ENCODE peak calls at places on chromosomes 16 and 17, in eight cellular contexts. F is GM23248, W is HCT116, I is GM23338, R is neural progenitor cell, H is MM.1S, N is OCI-LY7, X is hepatocyte. A is an unnamed sample.

GRCh38 chr17:27635275-27635823 is 4.4 kb downstream of the LGALS9 start:
- DNase-seq in F (no peak), W (no peak), I (no peak), R (no peak), H (no peak), N (peak; percentile 66), X (no peak), A (no peak)

GRCh38 chr17:18961634-18962493 is 9.9 kb downstream of the SLC5A10 start:
- DNase-seq in F (peak; percentile 79), W (no peak), I (no peak), R (no peak), H (no peak), N (no peak), X (peak; percentile 9), A (no peak)

GRCh38 chr17:2712300-2713043 is 908 bp upstream of the CLUH start:
- DNase-seq in F (no peak), W (no peak), I (peak; percentile 39), R (no peak), H (no peak), N (peak; percentile 30), X (no peak), A (no peak)

GRCh38 chr16:75075688-75076268 is 40.8 kb downstream of the LDHD start:
- DNase-seq in F (no peak), W (no peak), I (no peak), R (no peak), H (no peak), N (peak; percentile 36), X (no peak), A (no peak)

GRCh38 chr16:27275394-27275793 is 6.8 kb upstream of the NSMCE1 start:
- DNase-seq in F (no peak), W (no peak), I (no peak), R (no peak), H (no peak), N (no peak), X (no peak), A (no peak)

GRCh38 chr17:7782237-7782636 is 51.8 kb upstream of the KDM6B start:
- DNase-seq in F (peak; percentile 67), W (no peak), I (no peak), R (no peak), H (no peak), N (no peak), X (no peak), A (peak; percentile 43)

GRCh38 chr17:65182233-65182632 is 45.1 kb downstream of the RGS9 start:
- DNase-seq in F (no peak), W (no peak), I (no peak), R (no peak), H (no peak), N (peak; percentile 65), X (no peak), A (no peak)

GRCh38 chr17:21304091-21304490 is 19.6 kb downstream of the MAP2K3 start:
- DNase-seq in F (no peak), W (no peak), I (no peak), R (no peak), H (no peak), N (no peak), X (peak; percentile 11), A (no peak)

GRCh38 chr17:45668316-45668715 is 115.8 kb upstream of the CRHR1 start:
- DNase-seq in F (no peak), W (no peak), I (no peak), R (no peak), H (no peak), N (no peak), X (no peak), A (no peak)

GRCh38 chr17:32486701-32487459 is at the start of gene CDK5R1:
- DNase-seq in F (peak; percentile 86), W (no peak), I (peak; percentile 84), R (peak; percentile 94), H (peak; percentile 79), N (peak; percentile 53), X (peak; percentile 91), A (peak; percentile 50)

GRCh38 chr17:12302711-12303110 is 282.0 kb downstream of the MAP2K4 start:
- DNase-seq in F (no peak), W (no peak), I (no peak), R (no peak), H (no peak), N (no peak), X (no peak), A (no peak)

GRCh38 chr16:12959072-12959471 is 57.7 kb downstream of the SHISA9 start:
- DNase-seq in F (no peak), W (no peak), I (no peak), R (no peak), H (no peak), N (no peak), X (no peak), A (no peak)

GRCh38 chr17:39861235-39861634 is 2.9 kb downstream of the IKZF3 start:
- DNase-seq in F (no peak), W (no peak), I (no peak), R (no peak), H (peak; percentile 46), N (peak; percentile 47), X (no peak), A (no peak)

GRCh38 chr16:87368029-87368765 is 15.4 kb downstream of the FBXO31 start:
- DNase-seq in F (no peak), W (no peak), I (no peak), R (no peak), H (no peak), N (peak; percentile 19), X (no peak), A (no peak)

GRCh38 chr17:28725166-28725659 is 820 bp downstream of the TLCD1 start:
- DNase-seq in F (peak; percentile 73), W (peak; percentile 50), I (peak; percentile 34), R (no peak), H (peak; percentile 54), N (peak; percentile 58), X (peak; percentile 52), A (peak; percentile 30)

DNA sequence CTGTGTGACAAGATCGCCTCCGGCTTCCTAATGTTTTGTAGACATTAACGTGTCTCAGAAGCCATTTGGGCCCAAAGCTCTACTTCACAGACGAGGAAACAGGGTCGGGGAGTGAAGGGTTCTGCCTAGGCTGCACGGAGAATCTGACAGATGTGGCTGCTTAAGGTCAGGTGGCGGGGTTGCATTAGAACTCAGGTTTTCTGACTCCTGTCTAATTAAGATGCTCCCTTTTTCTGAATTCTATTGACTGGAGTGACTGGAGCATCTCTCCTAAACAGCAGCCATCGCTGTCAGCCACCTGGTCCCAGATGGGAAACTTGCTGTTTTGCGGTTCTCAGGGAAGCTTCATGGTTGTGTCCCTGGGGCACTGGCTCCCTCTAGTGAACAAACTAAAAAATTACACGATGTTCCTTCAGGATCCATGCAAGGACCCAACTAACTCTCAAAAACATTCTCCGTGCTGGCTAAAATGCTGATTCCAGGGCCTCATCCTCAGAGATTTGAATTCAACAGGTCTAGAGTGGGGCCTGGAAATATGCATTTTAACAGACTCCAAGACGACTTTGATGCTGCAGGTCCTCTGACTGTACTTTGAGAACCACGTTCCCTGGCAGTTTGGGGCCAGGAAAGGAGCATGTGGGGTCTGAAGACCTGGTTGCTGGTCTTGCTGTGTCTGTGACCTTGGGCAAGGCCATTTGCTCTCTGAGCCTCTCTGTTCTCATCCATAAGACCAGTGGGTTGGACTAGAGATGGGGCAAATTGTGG is 117.4 kb downstream of the IRF8 start:
- DNase-seq in F (peak; percentile 70), W (peak; percentile 61), I (peak; percentile 78), R (peak; percentile 72), H (peak; percentile 24), N (peak; percentile 75), X (peak; percentile 77), A (peak; percentile 53)
- TF ChIP-seq EZH2phosphoT487 in F (no peak), W (no peak), I (no peak), R (no peak), H (no peak), N (no peak), X (no peak), A (no peak)

DNA sequence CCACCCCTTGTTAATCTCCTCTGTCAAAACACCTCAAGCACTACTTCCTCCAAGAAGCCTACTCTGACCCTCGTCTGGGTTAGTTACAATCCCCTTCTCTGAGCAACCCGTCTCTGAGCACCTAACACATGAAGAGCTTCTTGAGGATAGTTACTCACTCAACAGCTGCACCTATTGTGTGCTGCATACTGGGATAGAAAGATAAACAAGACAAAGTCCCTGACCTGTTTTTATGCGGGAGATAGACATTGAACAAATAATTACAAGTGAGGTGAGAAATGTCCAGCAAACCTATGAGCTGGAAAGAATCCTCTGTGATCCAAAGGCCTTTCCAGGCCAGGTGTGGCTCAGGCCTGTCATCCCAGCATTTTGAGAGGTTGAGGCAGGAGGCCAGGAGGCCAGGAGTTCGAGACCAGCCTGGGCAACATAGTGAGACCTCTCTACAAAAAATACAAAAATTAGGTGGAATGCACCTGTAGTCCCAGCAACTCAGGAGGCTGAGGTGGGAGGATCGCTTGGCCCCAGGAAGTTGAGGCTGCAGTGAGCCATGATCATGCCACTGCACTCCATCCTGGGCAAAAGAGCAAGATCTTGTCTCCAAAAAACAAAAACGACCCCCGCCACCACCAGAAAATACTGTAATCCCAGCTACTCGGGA is 5.5 kb upstream of the ZNF771 start:
- DNase-seq in F (no peak), W (no peak), I (no peak), R (no peak), H (no peak), N (no peak), X (peak; percentile 42), A (no peak)
- TF ChIP-seq EZH2phosphoT487 in F (no peak), W (no peak), I (no peak), R (no peak), H (no peak), N (no peak), X (no peak), A (no peak)

DNA sequence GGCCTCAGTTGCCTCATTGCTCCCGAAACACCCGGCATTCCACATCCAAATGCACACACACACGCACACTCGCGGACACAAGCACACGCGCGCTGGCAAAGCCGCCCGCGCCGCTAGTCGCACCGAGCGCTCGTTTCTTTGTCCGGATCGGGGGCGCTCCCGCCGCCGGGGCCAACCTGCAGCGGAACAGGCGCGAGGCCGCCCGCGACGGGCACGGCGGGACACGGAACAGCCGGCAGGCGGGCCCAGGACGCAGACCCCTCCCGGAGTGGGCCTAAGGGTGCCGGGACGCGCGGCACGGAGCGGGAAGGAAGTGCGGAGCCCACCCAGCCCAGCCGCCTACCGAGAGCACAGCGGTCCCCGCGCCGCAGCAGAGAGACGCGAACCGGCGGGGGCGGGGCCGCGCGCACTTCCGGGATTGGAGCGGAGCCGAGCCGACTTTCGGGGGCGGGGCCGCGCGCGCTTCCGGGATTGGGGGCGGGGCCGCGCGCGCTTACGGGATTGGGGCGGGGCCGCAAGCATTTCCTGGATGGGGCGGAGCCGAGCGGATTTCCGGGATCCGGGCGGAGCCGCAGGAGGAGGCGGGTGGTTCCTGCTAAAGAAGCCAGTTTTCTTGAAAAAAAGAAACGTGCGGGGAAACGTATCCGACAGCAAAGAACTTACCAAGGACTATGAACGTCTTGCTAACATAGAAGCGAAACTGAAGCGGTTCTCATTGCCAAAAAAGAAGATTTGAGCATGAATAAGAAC is at the start of gene CYBC1:
- DNase-seq in F (peak; percentile 98), W (peak; percentile 80), I (peak; percentile 97), R (peak; percentile 97), H (peak; percentile 95), N (peak; percentile 99), X (peak; percentile 98), A (peak; percentile 91)
- TF ChIP-seq EZH2phosphoT487 in F (no peak), W (no peak), I (no peak), R (no peak), H (no peak), N (no peak), X (no peak), A (no peak)

DNA sequence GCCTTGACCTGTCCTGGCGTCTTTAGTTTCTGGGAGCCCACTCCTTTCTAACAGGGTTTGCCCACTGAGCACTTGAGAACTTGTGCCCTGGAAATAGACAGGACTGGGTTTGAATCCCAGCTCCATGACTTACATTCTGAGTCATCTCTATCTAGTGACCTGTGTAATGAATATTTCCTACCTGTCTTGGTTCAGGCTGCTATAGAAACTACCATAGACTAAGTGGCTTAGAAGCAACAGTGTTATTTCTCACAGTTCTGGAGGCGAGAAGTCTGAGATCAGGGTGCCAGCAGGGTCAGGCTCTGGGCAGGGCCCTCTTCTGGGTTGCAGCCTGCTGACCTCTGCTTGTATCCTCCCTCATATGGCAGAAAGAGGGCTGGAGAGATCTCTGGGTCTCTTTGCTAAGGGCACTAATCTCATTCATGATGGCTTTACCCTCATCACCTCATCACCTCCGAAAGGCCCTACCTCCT is 110.7 kb upstream of the DHX40 start:
- DNase-seq in F (no peak), W (no peak), I (no peak), R (no peak), H (no peak), N (no peak), X (no peak), A (peak; percentile 35)
- TF ChIP-seq EZH2phosphoT487 in F (no peak), W (no peak), I (no peak), R (no peak), H (no peak), N (no peak), X (no peak), A (no peak)

A was measured in PC-3.